ENCODE peak calls at places on chromosomes 2 and 18, in ten cellular contexts. R is progenitor cell of endocrine pancreas; W is endothelial cell; X is COR-L47; U is T-helper 9 cell; F is WTC11; Q is effector CD4-positive, alpha-beta T cell; O is HTR-8/SVneo; D is Right ventricle myocardium inferior; C is pancreas. G is an unnamed sample.

GRCh38 chr2:45774688-45775244 is 123.3 kb downstream of the PRKCE start:
- DNase-seq in F (no peak), C (no peak), R (no peak), O (no peak), X (no peak), U (no peak), Q (no peak), W (no peak), D (no peak), G (no peak)

GRCh38 chr2:236117861-236118269 is 50.3 kb downstream of the GBX2 start:
- DNase-seq in C (no peak), F (no peak), O (no peak), W (no peak), Q (no peak), D (no peak), R (no peak), X (no peak), U (no peak), G (no peak)

GRCh38 chr2:31526946-31527345 is 53.8 kb downstream of the SRD5A2 start:
- DNase-seq in C (no peak), F (no peak), R (no peak), W (no peak), Q (no peak), O (no peak), U (no peak), D (no peak), X (no peak), G (no peak)

GRCh38 chr2:29718326-29718725 is 203.1 kb downstream of the ALK start:
- DNase-seq in W (no peak), O (no peak), D (no peak), X (no peak), R (no peak), F (no peak), U (no peak), Q (no peak), C (no peak), G (no peak)

GRCh38 chr2:38778686-38779082 is 674 bp downstream of the GEMIN6 start:
- DNase-seq in X (no peak), F (no peak), C (no peak), R (no peak), U (no peak), D (no peak), Q (no peak), O (no peak), W (no peak), G (no peak)

GRCh38 chr18:23165271-23165670 is 30.0 kb downstream of the CABLES1 start:
- DNase-seq in D (no peak), C (no peak), R (no peak), X (no peak), W (no peak), Q (no peak), U (no peak), F (no peak), O (no peak), G (no peak)

GRCh38 chr2:212402316-212402715 is 136.3 kb downstream of the ERBB4 start:
- DNase-seq in F (no peak), X (no peak), W (no peak), U (no peak), Q (no peak), O (no peak), D (no peak), R (no peak), C (no peak), G (no peak)

GRCh38 chr18:41845563-41845962 is 109.5 kb upstream of the PIK3C3 start:
- DNase-seq in R (no peak), Q (no peak), X (no peak), O (no peak), F (no peak), U (no peak), W (no peak), D (no peak), C (no peak), G (no peak)

GRCh38 chr2:73111300-73112025 is 1.3 kb downstream of the RAB11FIP5 start:
- DNase-seq in O (peak), D (no peak), W (peak), R (no peak), Q (no peak), U (no peak), C (peak), F (peak), X (no peak), G (no peak)

GRCh38 chr2:2158176-2158826 is 172.8 kb downstream of the MYT1L start:
- DNase-seq in O (no peak), R (no peak), X (no peak), F (no peak), C (no peak), Q (no peak), W (no peak), U (no peak), D (no peak), G (no peak)

GRCh38 chr18:79401494-79402208 is 5.9 kb downstream of the NFATC1 start:
- DNase-seq in F (no peak), D (peak), X (no peak), W (no peak), C (no peak), U (no peak), R (no peak), Q (no peak), O (no peak), G (no peak)

GRCh38 chr18:23871410-23871809 is 143.1 kb upstream of the TTC39C start:
- DNase-seq in U (peak), R (no peak), O (no peak), W (peak), X (peak), C (no peak), Q (peak), D (no peak), F (no peak), G (no peak)

GRCh38 chr18:28163201-28163778 is 13.6 kb downstream of the CDH2 start:
- DNase-seq in U (no peak), R (no peak), F (no peak), O (no peak), D (no peak), X (no peak), Q (no peak), W (no peak), C (no peak), G (no peak)

GRCh38 chr2:20382965-20383800 is 32.5 kb upstream of the PUM2 start:
- DNase-seq in U (no peak), Q (no peak), F (no peak), C (no peak), W (no peak), R (no peak), X (no peak), D (no peak), O (peak), G (no peak)

GRCh38 chr2:172226244-172227061 is 123.8 kb upstream of the DLX2 start:
- DNase-seq in R (no peak), D (peak), Q (peak), C (peak), W (no peak), F (no peak), O (no peak), X (no peak), U (peak), G (no peak)

GRCh38 chr2:211599146-211599545 is 939.5 kb downstream of the ERBB4 start:
- DNase-seq in W (no peak), R (no peak), U (no peak), C (no peak), Q (no peak), O (no peak), D (no peak), X (no peak), F (no peak), G (no peak)

GRCh38 chr2:42105330-42106256 is 57.8 kb downstream of the PKDCC start:
- DNase-seq in C (no peak), X (no peak), O (no peak), W (no peak), D (peak), R (no peak), F (no peak), Q (peak), U (peak), G (no peak)

GRCh38 chr2:14567561-14567960 is 65.0 kb upstream of the LRATD1 start:
- DNase-seq in D (no peak), W (no peak), U (no peak), R (no peak), Q (no peak), C (no peak), O (no peak), F (no peak), X (no peak), G (no peak)

GRCh38 chr2:175309799-175310198 is 128.3 kb upstream of the ATP5MC3 start:
- DNase-seq in U (no peak), F (peak), O (peak), W (peak), X (peak), C (no peak), D (no peak), R (peak), Q (no peak), G (no peak)

GRCh38 chr2:112661656-112662305 is 16.0 kb downstream of the SLC20A1 start:
- DNase-seq in U (no peak), C (no peak), F (no peak), D (no peak), W (no peak), O (no peak), Q (no peak), R (no peak), X (peak), G (no peak)

GRCh38 chr2:236728916-236729670 is 159.5 kb downstream of the ACKR3 start:
- DNase-seq in F (no peak), R (no peak), Q (no peak), O (no peak), C (no peak), X (no peak), W (no peak), D (no peak), U (no peak), G (no peak)

GRCh38 chr2:166610180-166610919 is 116.3 kb upstream of the SCN7A start:
- DNase-seq in C (no peak), W (peak), F (peak), Q (no peak), X (no peak), R (no peak), U (no peak), D (peak), O (no peak), G (no peak)

GRCh38 chr18:36819621-36820020 is 9.2 kb downstream of the TPGS2 start:
- DNase-seq in D (no peak), R (no peak), C (no peak), X (no peak), W (no peak), U (no peak), F (no peak), Q (no peak), O (no peak), G (no peak)

GRCh38 chr18:61348230-61348629 is 15.0 kb downstream of the CDH20 start:
- DNase-seq in U (no peak), O (no peak), R (no peak), D (no peak), W (no peak), F (no peak), C (no peak), X (no peak), Q (no peak), G (no peak)

GRCh38 chr2:10452334-10452733 is 4.2 kb upstream of the ODC1 start:
- DNase-seq in W (no peak), X (peak), Q (no peak), R (no peak), F (no peak), O (peak), C (peak), D (no peak), U (no peak), G (no peak)

GRCh38 chr18:76699923-76700322 is 122.4 kb upstream of the ZNF236 start:
- DNase-seq in U (no peak), R (no peak), D (no peak), W (no peak), F (no peak), X (no peak), C (no peak), O (no peak), Q (no peak), G (no peak)

GRCh38 chr2:221896505-221897151 is 324.5 kb upstream of the EPHA4 start:
- DNase-seq in Q (no peak), D (no peak), W (no peak), U (no peak), O (peak), X (no peak), F (no peak), R (no peak), C (no peak), G (no peak)

GRCh38 chr2:223511168-223511567 is 91.0 kb downstream of the SCG2 start:
- DNase-seq in X (no peak), U (no peak), F (no peak), D (no peak), Q (no peak), R (no peak), W (no peak), O (no peak), C (no peak), G (no peak)

GRCh38 chr2:12684471-12684936 is 32.2 kb upstream of the TRIB2 start:
- DNase-seq in C (no peak), R (no peak), U (no peak), W (no peak), F (no peak), O (peak), X (no peak), D (no peak), Q (no peak), G (no peak)

G was measured in thoracic aorta.